ENCODE peak calls at places on chromosomes 7 and 10, in four cellular contexts. C is mammary epithelial cell; N is CD4-positive, alpha-beta T cell; A is nephron progenitor cell. R is an unnamed sample.

GRCh38 chr7:2006231-2006771 is 226.4 kb downstream of the MAD1L1 start:
- DNase-seq in A (peak), C (no peak), N (no peak), R (no peak)

GRCh38 chr10:112755446-112756117 is 194.5 kb upstream of the TCF7L2 start:
- DNase-seq in A (no peak), N (no peak), C (no peak), R (no peak)

GRCh38 chr7:151518105-151518780 is 1.5 kb downstream of the RHEB start:
- DNase-seq in A (peak), N (peak), C (peak), R (peak)

GRCh38 chr10:23293145-23293724 is 51.4 kb downstream of the C10orf67 start:
- DNase-seq in A (peak), C (peak), N (no peak), R (peak)

GRCh38 chr7:85488406-85488805 is 301.6 kb upstream of the SEMA3D start:
- DNase-seq in C (no peak), N (no peak), A (no peak), R (no peak)

GRCh38 chr10:67296926-67297325 is 371.1 kb downstream of the LRRTM3 start:
- DNase-seq in A (no peak), C (no peak), N (no peak), R (no peak)

GRCh38 chr10:18222870-18223269 is 82.6 kb downstream of the CACNB2 start:
- DNase-seq in C (no peak), N (no peak), A (no peak), R (no peak)

GRCh38 chr7:95478139-95479037 is 7.4 kb upstream of the ASB4 start:
- DNase-seq in N (no peak), A (peak), C (no peak), R (no peak)

GRCh38 chr7:20542594-20542993 is 72.9 kb upstream of the ABCB5 start:
- DNase-seq in N (no peak), A (no peak), C (peak), R (no peak)

GRCh38 chr7:38728145-38728544 is 97.0 kb upstream of the AMPH start:
- DNase-seq in A (no peak), N (no peak), C (no peak), R (no peak)

GRCh38 chr7:46440186-46440585 is 519.1 kb upstream of the IGFBP3 start:
- DNase-seq in N (no peak), A (no peak), C (no peak), R (no peak)

GRCh38 chr10:70908426-70909296 is 20.3 kb upstream of the PCBD1 start:
- DNase-seq in C (no peak), A (no peak), N (no peak), R (no peak)

GRCh38 chr10:65358565-65358964 is 1567.3 kb upstream of the LRRTM3 start:
- DNase-seq in A (peak), C (peak), N (no peak), R (peak)

GRCh38 chr7:77877800-77878199 is 79.2 kb downstream of the PHTF2 start:
- DNase-seq in N (no peak), C (no peak), A (no peak), R (no peak)

GRCh38 chr7:43758861-43759683 is 592 bp downstream of the BLVRA start:
- DNase-seq in A (peak), N (peak), C (peak), R (peak)

GRCh38 chr7:20598479-20599419 is 16.7 kb upstream of the ABCB5 start:
- DNase-seq in C (peak), A (peak), N (no peak), R (peak)

GRCh38 chr7:27339478-27339877 is 96.9 kb downstream of the EVX1 start:
- DNase-seq in N (no peak), C (no peak), A (no peak), R (no peak)

GRCh38 chr10:4847580-4848020 is 21.6 kb downstream of the AKR1E2 start:
- DNase-seq in C (peak), N (no peak), A (no peak), R (no peak)

GRCh38 chr10:14185501-14186045 is 145.2 kb downstream of the FRMD4A start:
- DNase-seq in N (peak), A (peak), C (peak), R (peak)

GRCh38 chr10:121865554-121865953 is 62.3 kb downstream of the ATE1 start:
- DNase-seq in A (no peak), C (no peak), N (no peak), R (no peak)

GRCh38 chr7:7967909-7968543 is 570 bp upstream of the GLCCI1 start:
- DNase-seq in N (no peak), A (no peak), C (no peak), R (no peak)

GRCh38 chr7:45985902-45986301 is 64.8 kb upstream of the IGFBP3 start:
- DNase-seq in N (no peak), C (peak), A (no peak), R (no peak)

GRCh38 chr7:121510858-121511482 is 114.9 kb upstream of the FAM3C start:
- DNase-seq in N (no peak), A (no peak), C (no peak), R (no peak)

GRCh38 chr7:151626422-151627115 is 106.9 kb upstream of the RHEB start:
- DNase-seq in N (no peak), C (peak), A (peak), R (no peak)

GRCh38 chr7:30771859-30772429 is 727 bp downstream of the MINDY4 start:
- DNase-seq in N (no peak), A (no peak), C (no peak), R (peak)

GRCh38 chr7:36441344-36442022 is 51.8 kb downstream of the ANLN start:
- DNase-seq in N (no peak), C (no peak), A (no peak), R (no peak)

GRCh38 chr10:98425511-98426352 is 10.8 kb upstream of the PYROXD2 start:
- DNase-seq in N (no peak), A (peak), C (peak), R (peak)

GRCh38 chr7:128879939-128880746 is 17.5 kb downstream of the ATP6V1F start:
- DNase-seq in C (peak), N (no peak), A (peak), R (peak)

GRCh38 chr7:99392659-99393362 is 15.6 kb downstream of the PDAP1 start:
- DNase-seq in A (peak), N (peak), C (no peak), R (peak)

GRCh38 chr10:76230866-76231257 is 799.4 kb downstream of the LRMDA start:
- DNase-seq in A (no peak), N (no peak), C (no peak), R (no peak)

GRCh38 chr7:139739863-139740597 is 37.8 kb downstream of the HIPK2 start:
- DNase-seq in C (no peak), A (no peak), N (no peak), R (no peak)

GRCh38 chr7:18680576-18680975 is 185.0 kb downstream of the HDAC9 start:
- DNase-seq in A (no peak), C (no peak), N (no peak), R (no peak)

GRCh38 chr7:18679261-18679660 is 183.7 kb downstream of the HDAC9 start:
- DNase-seq in C (no peak), A (no peak), N (no peak), R (no peak)

GRCh38 chr7:18671176-18671575 is 175.6 kb downstream of the HDAC9 start:
- DNase-seq in C (peak), A (no peak), N (no peak), R (no peak)

GRCh38 chr7:18675579-18675978 is 180.0 kb downstream of the HDAC9 start:
- DNase-seq in C (no peak), N (no peak), A (no peak), R (no peak)
- TF ChIP-seq CTCF in C (no peak), N (no peak), A (no peak), R (no peak)

GRCh38 chr10:130110236-130111114 is at the start of gene C10orf143:
- DNase-seq in C (peak), A (peak), N (peak), R (peak)

GRCh38 chr10:130112821-130113220 is 2.2 kb upstream of the C10orf143 start:
- DNase-seq in C (no peak), N (no peak), A (no peak), R (no peak)

GRCh38 chr10:130111848-130112180 is 1.2 kb upstream of the C10orf143 start:
- DNase-seq in N (no peak), C (no peak), A (no peak), R (no peak)

GRCh38 chr10:130109796-130110235 is 814 bp downstream of the C10orf143 start:
- DNase-seq in N (peak), C (peak), A (peak), R (peak)

GRCh38 chr10:130111115-130111847 is 651 bp upstream of the C10orf143 start:
- DNase-seq in C (peak), A (peak), N (peak), R (peak)
- TF ChIP-seq CTCF in C (no peak), A (no peak), N (no peak), R (no peak)

DNA sequence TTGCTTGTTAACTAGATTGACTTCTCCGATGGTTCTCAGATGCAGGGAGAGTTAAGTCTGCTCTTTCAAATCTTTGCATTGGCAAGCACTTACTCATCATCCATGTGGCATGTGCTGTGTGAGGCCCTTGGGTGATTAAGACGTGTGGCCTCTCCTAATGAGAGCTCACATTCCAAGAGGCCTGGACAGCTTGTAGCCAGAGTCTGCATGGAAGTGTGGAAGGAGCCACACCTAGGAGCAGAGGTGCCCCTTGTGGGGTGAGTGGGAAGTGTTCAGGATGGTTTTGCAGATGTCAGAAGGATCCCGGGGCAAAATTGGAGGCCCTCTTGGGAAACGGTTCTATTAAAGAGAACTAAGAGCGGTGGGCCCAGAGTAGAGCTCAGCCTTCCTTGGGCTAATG is 225.9 kb downstream of the PAXIP1 start:
- DNase-seq in N (no peak), A (no peak), C (peak), R (no peak)
- TF ChIP-seq CTCF in N (no peak), A (no peak), C (no peak), R (no peak)

DNA sequence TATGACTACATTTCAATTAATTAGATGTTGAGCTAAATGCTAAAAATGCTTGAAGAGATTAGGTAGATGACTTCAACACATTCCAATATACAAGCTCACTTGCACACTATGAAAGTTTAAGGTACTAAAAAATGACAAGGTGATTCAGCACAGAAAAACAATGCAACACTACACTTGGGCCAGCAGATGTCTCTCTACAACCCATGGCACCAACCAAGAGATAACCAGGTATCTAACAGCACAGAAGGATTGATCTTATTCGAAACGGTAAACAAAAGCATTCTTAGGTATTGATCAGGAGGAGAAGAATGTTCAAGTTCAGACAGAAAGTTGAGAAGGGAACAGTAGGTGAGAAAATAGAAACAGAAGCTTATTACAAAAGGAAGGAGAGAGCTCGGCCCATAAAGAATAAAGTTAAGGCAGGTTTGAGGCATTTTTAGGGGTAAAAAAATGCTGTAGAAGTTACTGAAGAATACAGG is 248.2 kb upstream of the KLF14 start:
- DNase-seq in C (peak), N (no peak), A (no peak), R (peak)
- TF ChIP-seq CTCF in C (peak), N (peak), A (peak), R (peak)

DNA sequence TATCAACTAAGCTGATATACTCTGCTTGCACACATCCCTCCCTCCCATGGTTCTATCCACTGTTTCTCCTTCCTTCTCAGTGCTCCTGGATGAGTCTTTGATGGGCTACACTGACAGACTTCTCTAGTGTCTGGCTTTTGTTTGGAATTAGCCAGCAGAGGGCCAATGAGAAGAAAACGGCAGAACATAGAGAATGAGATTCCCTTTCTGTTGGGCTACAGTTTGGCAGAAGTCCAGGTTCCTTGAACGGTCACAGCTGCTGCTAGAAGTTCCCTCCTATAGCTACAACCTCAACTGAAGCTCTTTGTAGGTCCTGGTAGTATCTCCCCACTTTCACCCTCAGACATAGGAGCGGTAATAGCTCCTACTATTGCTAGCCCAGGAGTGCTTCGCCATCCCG is 251.1 kb upstream of the LRRN3 start:
- DNase-seq in C (peak), A (no peak), N (no peak), R (no peak)
- TF ChIP-seq CTCF in C (no peak), A (no peak), N (no peak), R (no peak)